ENCODE peak calls at places on chromosomes 4 and X, in ten cellular contexts. H is NCI-H1092, W is breast epithelium, J is T-helper 1 cell, K is HL-60, Z is NCI-H510A, O is fibroblast of lung, E is NAMALWA, V is Karpas-422, I is neural progenitor cell. Y is an unnamed sample.

GRCh38 chr4:8117278-8117682 is 41.3 kb downstream of the ABLIM2 start:
- DNase-seq in H (no peak), W (no peak), J (peak; percentile 23), K (no peak), Z (no peak), O (no peak), E (peak; percentile 98), V (peak; percentile 92), I (peak; percentile 45), Y (no peak)

GRCh38 chr4:105194328-105195231 is 47.9 kb downstream of the TET2 start:
- DNase-seq in H (no peak), W (no peak), J (no peak), K (no peak), Z (no peak), O (peak; percentile 74), E (no peak), V (no peak), I (no peak), Y (no peak)

GRCh38 chr4:84342161-84342560 is 156.9 kb downstream of the NKX6-1 start:
- DNase-seq in H (no peak), W (no peak), J (no peak), K (no peak), Z (no peak), O (no peak), E (no peak), V (no peak), I (no peak), Y (no peak)

GRCh38 chr4:314296-314903 is 9.1 kb upstream of the ZNF732 start:
- DNase-seq in H (no peak), W (no peak), J (no peak), K (no peak), Z (no peak), O (no peak), E (peak; percentile 59), V (peak; percentile 78), I (no peak), Y (no peak)

GRCh38 chrX:21658152-21658737 is at the start of gene KLHL34:
- DNase-seq in H (no peak), W (no peak), J (no peak), K (no peak), Z (no peak), O (no peak), E (no peak), V (no peak), I (no peak), Y (no peak)

GRCh38 chr4:159444668-159445067 is 341.8 kb downstream of the RAPGEF2 start:
- DNase-seq in H (no peak), W (no peak), J (no peak), K (no peak), Z (no peak), O (peak; percentile 46), E (no peak), V (no peak), I (no peak), Y (no peak)

GRCh38 chr4:126479709-126480108 is 1153.0 kb upstream of the INTU start:
- DNase-seq in H (no peak), W (no peak), J (no peak), K (no peak), Z (no peak), O (no peak), E (no peak), V (no peak), I (no peak), Y (no peak)

GRCh38 chr4:176601156-176601555 is 191.6 kb downstream of the VEGFC start:
- DNase-seq in H (no peak), W (no peak), J (no peak), K (no peak), Z (no peak), O (peak; percentile 78), E (no peak), V (no peak), I (no peak), Y (no peak)

GRCh38 chr4:85170241-85170640 is 203.8 kb upstream of the WDFY3 start:
- DNase-seq in H (no peak), W (no peak), J (no peak), K (no peak), Z (no peak), O (no peak), E (no peak), V (no peak), I (no peak), Y (no peak)

GRCh38 chr4:20760053-20760452 is 59.8 kb downstream of the PACRGL start:
- DNase-seq in H (no peak), W (no peak), J (no peak), K (no peak), Z (no peak), O (no peak), E (peak; percentile 49), V (peak; percentile 79), I (peak; percentile 7), Y (no peak)

GRCh38 chrX:85611926-85612325 is 232.5 kb upstream of the POF1B start:
- DNase-seq in H (no peak), W (no peak), J (no peak), K (no peak), Z (no peak), O (peak; percentile 4), E (peak; percentile 38), V (peak; percentile 59), I (no peak), Y (peak; percentile 20)

GRCh38 chr4:182207806-182208483 is 35.3 kb upstream of the TENM3 start:
- DNase-seq in H (no peak), W (no peak), J (no peak), K (no peak), Z (no peak), O (peak; percentile 95), E (no peak), V (no peak), I (no peak), Y (no peak)

GRCh38 chr4:82799006-82799881 is 648 bp upstream of the SCD5 start:
- DNase-seq in H (no peak), W (no peak), J (no peak), K (peak; percentile 13), Z (peak; percentile 26), O (no peak), E (peak; percentile 60), V (peak; percentile 58), I (peak; percentile 66), Y (peak; percentile 32)

GRCh38 chrX:134688839-134689238 is 30.6 kb upstream of the PLAC1 start:
- DNase-seq in H (no peak), W (no peak), J (no peak), K (no peak), Z (no peak), O (peak; percentile 76), E (no peak), V (no peak), I (no peak), Y (no peak)

GRCh38 chr4:14888790-14889189 is 113.5 kb upstream of the CPEB2 start:
- DNase-seq in H (no peak), W (no peak), J (no peak), K (no peak), Z (no peak), O (no peak), E (no peak), V (no peak), I (no peak), Y (no peak)

GRCh38 chrX:108199691-108200090 is 108.1 kb downstream of the ATG4A start:
- DNase-seq in H (peak; percentile 47), W (no peak), J (no peak), K (no peak), Z (no peak), O (peak; percentile 15), E (peak; percentile 33), V (peak; percentile 85), I (peak; percentile 44), Y (no peak)

GRCh38 chrX:40996886-40997530 is 88.2 kb upstream of the USP9X start:
- DNase-seq in H (no peak), W (no peak), J (no peak), K (peak; percentile 88), Z (no peak), O (peak; percentile 85), E (peak; percentile 70), V (peak; percentile 80), I (peak; percentile 46), Y (no peak)

GRCh38 chr4:74120086-74120485 is 21.1 kb upstream of the CXCL2 start:
- DNase-seq in H (no peak), W (no peak), J (no peak), K (no peak), Z (no peak), O (no peak), E (no peak), V (no peak), I (no peak), Y (no peak)

GRCh38 chr4:152259866-152260265 is 276.0 kb downstream of the FBXW7 start:
- DNase-seq in H (no peak), W (no peak), J (no peak), K (no peak), Z (no peak), O (peak; percentile 93), E (no peak), V (no peak), I (no peak), Y (no peak)

GRCh38 chr4:1686440-1687036 is 2.4 kb upstream of the FAM53A start:
- DNase-seq in H (no peak), W (no peak), J (no peak), K (no peak), Z (no peak), O (no peak), E (no peak), V (peak; percentile 55), I (no peak), Y (no peak)

GRCh38 chr4:159296061-159296460 is 193.2 kb downstream of the RAPGEF2 start:
- DNase-seq in H (no peak), W (no peak), J (no peak), K (no peak), Z (no peak), O (peak; percentile 77), E (no peak), V (no peak), I (no peak), Y (no peak)

GRCh38 chrX:134431894-134432293 is 28.1 kb upstream of the HPRT1 start:
- DNase-seq in H (no peak), W (no peak), J (no peak), K (no peak), Z (no peak), O (peak; percentile 57), E (no peak), V (no peak), I (no peak), Y (no peak)